ENCODE peak calls at places on chromosome 11, in five cellular contexts. One of them, this sample, is unnamed.

GRCh38 chr11:132972565-132972964 is 559.7 kb downstream of the OPCML start:
- DNase-seq in cardiac muscle cell: no peak
- DNase-seq in ovary: no peak
- DNase-seq in spleen: no peak
- DNase-seq in HCT116: no peak
- DNase-seq in this sample: no peak

GRCh38 chr11:130381317-130381716 is 47.1 kb downstream of the ADAMTS8 start:
- DNase-seq in HCT116: no peak
- DNase-seq in ovary: no peak
- DNase-seq in spleen: no peak
- DNase-seq in cardiac muscle cell: peak; percentile 45
- DNase-seq in this sample: no peak

GRCh38 chr11:97754976-97755375 is 1265.8 kb upstream of the CNTN5 start:
- DNase-seq in spleen: no peak
- DNase-seq in ovary: no peak
- DNase-seq in cardiac muscle cell: no peak
- DNase-seq in HCT116: no peak
- DNase-seq in this sample: no peak

GRCh38 chr11:2445107-2445947 is 519 bp downstream of the KCNQ1 start:
- DNase-seq in cardiac muscle cell: peak; percentile 30
- DNase-seq in ovary: no peak
- DNase-seq in spleen: peak; percentile 89
- DNase-seq in HCT116: no peak
- DNase-seq in this sample: no peak

GRCh38 chr11:57222239-57222638 is 14.8 kb downstream of the APLNR start:
- DNase-seq in ovary: no peak
- DNase-seq in HCT116: no peak
- DNase-seq in cardiac muscle cell: no peak
- DNase-seq in spleen: no peak
- DNase-seq in this sample: no peak

GRCh38 chr11:131907371-131907770 is 537.0 kb downstream of the NTM start:
- DNase-seq in cardiac muscle cell: no peak
- DNase-seq in ovary: no peak
- DNase-seq in HCT116: no peak
- DNase-seq in spleen: no peak
- DNase-seq in this sample: no peak

GRCh38 chr11:130448416-130449068 is at the start of gene ADAMTS15:
- DNase-seq in cardiac muscle cell: peak; percentile 97
- DNase-seq in ovary: peak; percentile 48
- DNase-seq in spleen: no peak
- DNase-seq in HCT116: peak; percentile 51
- DNase-seq in this sample: peak; percentile 91

GRCh38 chr11:129117595-129118350 is 74.4 kb downstream of the ARHGAP32 start:
- DNase-seq in HCT116: peak; percentile 63
- DNase-seq in ovary: peak; percentile 11
- DNase-seq in spleen: no peak
- DNase-seq in cardiac muscle cell: peak; percentile 61
- DNase-seq in this sample: no peak

GRCh38 chr11:12692238-12693074 is 18.2 kb downstream of the TEAD1 start:
- DNase-seq in cardiac muscle cell: peak; percentile 71
- DNase-seq in HCT116: peak; percentile 60
- DNase-seq in spleen: no peak
- DNase-seq in ovary: peak; percentile 97
- DNase-seq in this sample: peak; percentile 85

GRCh38 chr11:12691473-12691872 is 17.3 kb downstream of the TEAD1 start:
- DNase-seq in ovary: no peak
- DNase-seq in cardiac muscle cell: no peak
- DNase-seq in spleen: no peak
- DNase-seq in HCT116: no peak
- DNase-seq in this sample: no peak

GRCh38 chr11:12693075-12693473 is 18.9 kb downstream of the TEAD1 start:
- DNase-seq in HCT116: no peak
- DNase-seq in ovary: peak; percentile 40
- DNase-seq in spleen: no peak
- DNase-seq in cardiac muscle cell: no peak
- DNase-seq in this sample: no peak

GRCh38 chr11:12689029-12689755 is 15.0 kb downstream of the TEAD1 start:
- DNase-seq in ovary: no peak
- DNase-seq in cardiac muscle cell: no peak
- DNase-seq in HCT116: no peak
- DNase-seq in spleen: no peak
- DNase-seq in this sample: no peak

DNA sequence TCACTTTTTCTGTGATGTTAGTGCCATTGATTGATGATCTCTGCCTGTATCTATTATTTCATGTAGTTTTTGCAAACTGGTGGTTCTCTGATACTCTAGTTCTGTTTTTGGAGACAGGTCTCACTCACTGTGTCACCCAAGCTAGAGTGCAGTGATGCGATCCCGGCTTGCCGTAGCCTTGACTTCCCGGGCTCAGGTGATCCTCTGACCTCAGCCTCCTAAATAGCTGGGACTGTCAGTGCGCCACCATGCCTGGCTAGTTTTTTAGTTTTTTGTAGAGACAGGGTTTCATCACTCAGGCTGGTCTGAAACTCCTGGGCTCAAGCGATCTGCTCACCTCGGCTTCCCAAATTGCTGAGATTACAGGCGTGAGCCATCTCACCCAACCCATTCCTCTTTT is 16.4 kb downstream of the TEAD1 start:
- DNase-seq in ovary: no peak
- DNase-seq in spleen: no peak
- DNase-seq in HCT116: no peak
- DNase-seq in cardiac muscle cell: no peak
- DNase-seq in this sample: no peak
- H3K4me1 ChIP-seq in ovary: peaks cover 27% of the 10 kb centered on the region
- H3K4me1 ChIP-seq in spleen: peaks cover 19% of the 10 kb centered on the region
- H3K4me1 ChIP-seq in HCT116: peaks cover 99% of the 10 kb centered on the region
- H3K4me1 ChIP-seq in cardiac muscle cell: peaks cover 76% of the 10 kb centered on the region
- H3K4me1 ChIP-seq in this sample: peaks cover 99% of the 10 kb centered on the region

GRCh38 chr11:849951-850776 is 7.5 kb downstream of the TSPAN4 start:
- DNase-seq in HCT116: no peak
- DNase-seq in ovary: no peak
- DNase-seq in cardiac muscle cell: peak; percentile 70
- DNase-seq in spleen: no peak
- DNase-seq in this sample: no peak
- H3K4me3 ChIP-seq in HCT116: no peak overlapping the region
- H3K4me3 ChIP-seq in ovary: peak overlapping the region; percentile 34
- H3K4me3 ChIP-seq in cardiac muscle cell: peak overlapping the region; percentile 75
- H3K4me3 ChIP-seq in spleen: peak overlapping the region; percentile 29
- H3K4me3 ChIP-seq in this sample: peak overlapping the region; percentile 66

GRCh38 chr11:64861227-64861970 is 16.9 kb upstream of the CDC42BPG start:
- DNase-seq in spleen: peak; percentile 70
- DNase-seq in cardiac muscle cell: no peak
- DNase-seq in ovary: no peak
- DNase-seq in HCT116: no peak
- DNase-seq in this sample: no peak
- H3K4me1 ChIP-seq in spleen: peaks cover 100% of the 10 kb centered on the region
- H3K4me1 ChIP-seq in cardiac muscle cell: peaks cover 29% of the 10 kb centered on the region
- H3K4me1 ChIP-seq in ovary: peaks cover 29% of the 10 kb centered on the region
- H3K4me1 ChIP-seq in HCT116: peaks cover 79% of the 10 kb centered on the region
- H3K4me1 ChIP-seq in this sample: peaks cover 100% of the 10 kb centered on the region

GRCh38 chr11:40190294-40190693 is 1269.2 kb downstream of the LRRC4C start:
- DNase-seq in ovary: no peak
- DNase-seq in spleen: no peak
- DNase-seq in cardiac muscle cell: no peak
- DNase-seq in HCT116: no peak
- DNase-seq in this sample: no peak
- H3K4me3 ChIP-seq in ovary: no peak overlapping the region
- H3K4me3 ChIP-seq in spleen: no peak overlapping the region
- H3K4me3 ChIP-seq in cardiac muscle cell: no peak overlapping the region
- H3K4me3 ChIP-seq in HCT116: no peak overlapping the region
- H3K4me3 ChIP-seq in this sample: no peak overlapping the region

GRCh38 chr11:44600739-44601416 is 35.4 kb downstream of the CD82 start:
- DNase-seq in ovary: no peak
- DNase-seq in cardiac muscle cell: no peak
- DNase-seq in spleen: peak; percentile 88
- DNase-seq in HCT116: no peak
- DNase-seq in this sample: peak; percentile 56
- H3K4me1 ChIP-seq in ovary: peaks cover 43% of the 10 kb centered on the region
- H3K4me1 ChIP-seq in cardiac muscle cell: no peaks in the 10 kb centered on the region
- H3K4me1 ChIP-seq in spleen: peaks cover 79% of the 10 kb centered on the region
- H3K4me1 ChIP-seq in HCT116: no peaks in the 10 kb centered on the region
- H3K4me1 ChIP-seq in this sample: peaks cover 79% of the 10 kb centered on the region

GRCh38 chr11:45901646-45902045 is 5.4 kb downstream of the FREY1 start:
- DNase-seq in HCT116: no peak
- DNase-seq in cardiac muscle cell: no peak
- DNase-seq in spleen: no peak
- DNase-seq in ovary: no peak
- DNase-seq in this sample: no peak
- H3K4me3 ChIP-seq in HCT116: no peak overlapping the region
- H3K4me3 ChIP-seq in cardiac muscle cell: no peak overlapping the region
- H3K4me3 ChIP-seq in spleen: no peak overlapping the region
- H3K4me3 ChIP-seq in ovary: no peak overlapping the region
- H3K4me3 ChIP-seq in this sample: no peak overlapping the region

GRCh38 chr11:45075952-45076351 is 70.5 kb upstream of the PRDM11 start:
- DNase-seq in cardiac muscle cell: no peak
- DNase-seq in ovary: no peak
- DNase-seq in HCT116: no peak
- DNase-seq in spleen: no peak
- DNase-seq in this sample: no peak
- H3K4me1 ChIP-seq in cardiac muscle cell: peaks cover 33% of the 10 kb centered on the region
- H3K4me1 ChIP-seq in ovary: no peaks in the 10 kb centered on the region
- H3K4me1 ChIP-seq in HCT116: no peaks in the 10 kb centered on the region
- H3K4me1 ChIP-seq in spleen: peaks cover 38% of the 10 kb centered on the region
- H3K4me1 ChIP-seq in this sample: peaks cover 48% of the 10 kb centered on the region

GRCh38 chr11:118610220-118610772 is 2.9 kb downstream of the PHLDB1 start:
- DNase-seq in HCT116: no peak
- DNase-seq in cardiac muscle cell: no peak
- DNase-seq in spleen: peak; percentile 82
- DNase-seq in ovary: no peak
- DNase-seq in this sample: no peak
- H3K4me3 ChIP-seq in HCT116: no peak overlapping the region
- H3K4me3 ChIP-seq in cardiac muscle cell: peak overlapping the region; percentile 21
- H3K4me3 ChIP-seq in spleen: peak overlapping the region; percentile 55
- H3K4me3 ChIP-seq in ovary: peak overlapping the region; percentile 76
- H3K4me3 ChIP-seq in this sample: peak overlapping the region; percentile 79

DNA sequence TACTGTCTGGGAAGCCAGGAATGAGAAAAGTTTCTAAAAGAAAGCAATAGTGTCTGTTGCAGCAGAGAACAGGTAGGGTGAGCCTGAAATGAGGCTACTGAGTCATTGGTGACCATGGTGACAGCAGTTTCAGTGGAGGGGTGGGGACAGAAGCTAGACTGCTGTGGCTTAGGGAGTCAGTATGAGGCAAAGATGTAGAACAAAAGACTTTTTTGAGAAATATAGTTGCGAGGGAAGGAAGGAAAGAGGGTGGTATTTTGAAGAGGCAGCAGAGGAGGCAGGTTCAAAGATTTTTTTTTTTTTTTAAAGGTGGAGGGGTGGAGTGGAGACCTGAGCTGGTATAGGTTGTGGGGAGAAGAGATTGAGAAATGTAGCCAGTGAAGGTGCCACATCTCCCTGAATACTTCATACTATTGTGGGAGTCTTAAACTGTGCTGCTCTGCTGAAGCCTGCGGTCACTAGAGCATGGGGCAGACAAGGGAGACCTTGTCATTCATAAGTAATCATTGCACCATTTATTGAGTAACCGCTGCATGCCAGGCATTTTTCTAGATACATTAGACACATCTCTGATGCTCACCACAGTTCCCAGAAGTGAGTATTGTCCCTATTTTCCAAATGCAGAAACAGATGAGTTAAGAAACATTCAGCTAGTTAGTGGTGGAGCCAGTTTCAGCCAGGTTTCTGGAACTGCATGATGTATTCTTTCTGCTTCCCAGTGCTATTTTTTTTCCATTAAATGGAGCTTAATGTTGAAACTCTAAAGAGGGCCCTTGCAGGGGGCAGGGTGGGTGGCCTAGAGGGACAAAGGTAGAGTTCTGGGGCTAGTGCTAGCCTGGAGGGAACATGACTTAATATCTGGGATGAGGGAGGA is 49.9 kb downstream of the STIM1 start:
- DNase-seq in spleen: no peak
- DNase-seq in ovary: no peak
- DNase-seq in HCT116: peak; percentile 34
- DNase-seq in cardiac muscle cell: no peak
- DNase-seq in this sample: no peak
- H3K4me1 ChIP-seq in spleen: peaks cover 72% of the 10 kb centered on the region
- H3K4me1 ChIP-seq in ovary: peaks cover 11% of the 10 kb centered on the region
- H3K4me1 ChIP-seq in HCT116: peaks cover 22% of the 10 kb centered on the region
- H3K4me1 ChIP-seq in cardiac muscle cell: no peaks in the 10 kb centered on the region
- H3K4me1 ChIP-seq in this sample: peaks cover 39% of the 10 kb centered on the region